ENCODE peak calls at places on chromosomes 4 and X, in six cellular contexts. F is psoas muscle, Y is GM12878, W is HCT116, G is Peyer's patch, I is left lung. X is an unnamed sample.
A peak's percentile ranks its signal among the peaks of the same experiment; 100 is the strongest.

GRCh38 chrX:137988470-137988869 is 422.5 kb downstream of the ZIC3 start:
- DNase-seq in F (no peak), Y (no peak), W (no peak), G (no peak), I (no peak), X (no peak)

GRCh38 chrX:48831909-48832291 is 3.5 kb downstream of the PCSK1N start:
- DNase-seq in F (no peak), Y (no peak), W (no peak), G (no peak), I (no peak), X (no peak)

GRCh38 chrX:1491851-1492349 is 39.2 kb upstream of the ASMTL start:
- DNase-seq in F (no peak), Y (peak; percentile 87), W (peak; percentile 66), G (peak; percentile 22), I (no peak), X (no peak)

GRCh38 chrX:47420967-47421366 is 50.6 kb downstream of the ZNF157 start:
- DNase-seq in F (no peak), Y (no peak), W (no peak), G (no peak), I (no peak), X (no peak)

GRCh38 chr4:48336471-48336870 is 4.9 kb upstream of the SLAIN2 start:
- DNase-seq in F (no peak), Y (no peak), W (no peak), G (no peak), I (no peak), X (no peak)

GRCh38 chr4:1625600-1626138 is 58.4 kb downstream of the FAM53A start:
- DNase-seq in F (no peak), Y (no peak), W (no peak), G (no peak), I (peak; percentile 65), X (no peak)

GRCh38 chr4:159352609-159353008 is 249.7 kb downstream of the RAPGEF2 start:
- DNase-seq in F (no peak), Y (no peak), W (no peak), G (no peak), I (no peak), X (no peak)

GRCh38 chr4:103374773-103375172 is 176.6 kb upstream of the CENPE start:
- DNase-seq in F (no peak), Y (no peak), W (no peak), G (no peak), I (no peak), X (no peak)

GRCh38 chr4:147019061-147019460 is 73.4 kb upstream of the TTC29 start:
- DNase-seq in F (peak; percentile 47), Y (no peak), W (peak; percentile 36), G (peak; percentile 45), I (no peak), X (no peak)

GRCh38 chrX:48751343-48751742 is 10.2 kb upstream of the GLOD5 start:
- DNase-seq in F (no peak), Y (no peak), W (no peak), G (no peak), I (no peak), X (no peak)

GRCh38 chrX:87583679-87584078 is 66.1 kb downstream of the KLHL4 start:
- DNase-seq in F (no peak), Y (no peak), W (no peak), G (no peak), I (no peak), X (no peak)

GRCh38 chrX:44343412-44343942 is at the start of gene EFHC2:
- DNase-seq in F (peak; percentile 31), Y (no peak), W (no peak), G (peak; percentile 34), I (peak; percentile 81), X (peak; percentile 61)

GRCh38 chrX:17161991-17162390 is 213.0 kb upstream of the NHS start:
- DNase-seq in F (no peak), Y (no peak), W (no peak), G (no peak), I (no peak), X (no peak)

GRCh38 chrX:40130207-40130606 is 32.4 kb upstream of the BCOR start:
- DNase-seq in F (no peak), Y (no peak), W (peak; percentile 37), G (no peak), I (no peak), X (no peak)

GRCh38 chr4:186137193-186137792 is 32.8 kb downstream of the FAM149A start:
- DNase-seq in F (no peak), Y (no peak), W (peak; percentile 12), G (no peak), I (no peak), X (no peak)

GRCh38 chrX:38275615-38276014 is 51.7 kb downstream of the RPGR start:
- DNase-seq in F (no peak), Y (peak; percentile 13), W (peak; percentile 27), G (no peak), I (no peak), X (no peak)

GRCh38 chr4:71383984-71384383 is 45.2 kb downstream of the SLC4A4 start:
- DNase-seq in F (no peak), Y (no peak), W (no peak), G (no peak), I (no peak), X (no peak)

GRCh38 chr4:6471303-6472007 is 959 bp downstream of the PPP2R2C start:
- DNase-seq in F (no peak), Y (no peak), W (no peak), G (no peak), I (no peak), X (no peak)

GRCh38 chr4:115213705-115214104 is 100.3 kb upstream of the NDST4 start:
- DNase-seq in F (no peak), Y (no peak), W (no peak), G (no peak), I (no peak), X (no peak)

GRCh38 chr4:115219315-115219840 is 106.0 kb upstream of the NDST4 start:
- DNase-seq in F (no peak), Y (no peak), W (no peak), G (no peak), I (no peak), X (no peak)

GRCh38 chr4:115219862-115220261 is 106.4 kb upstream of the NDST4 start:
- DNase-seq in F (no peak), Y (no peak), W (no peak), G (no peak), I (no peak), X (no peak)

GRCh38 chr4:115215935-115216334 is 102.5 kb upstream of the NDST4 start:
- DNase-seq in F (no peak), Y (no peak), W (no peak), G (no peak), I (no peak), X (no peak)
- TF ChIP-seq CTCF in F (no peak), Y (no peak), W (no peak), G (no peak), I (no peak), X (no peak)

DNA sequence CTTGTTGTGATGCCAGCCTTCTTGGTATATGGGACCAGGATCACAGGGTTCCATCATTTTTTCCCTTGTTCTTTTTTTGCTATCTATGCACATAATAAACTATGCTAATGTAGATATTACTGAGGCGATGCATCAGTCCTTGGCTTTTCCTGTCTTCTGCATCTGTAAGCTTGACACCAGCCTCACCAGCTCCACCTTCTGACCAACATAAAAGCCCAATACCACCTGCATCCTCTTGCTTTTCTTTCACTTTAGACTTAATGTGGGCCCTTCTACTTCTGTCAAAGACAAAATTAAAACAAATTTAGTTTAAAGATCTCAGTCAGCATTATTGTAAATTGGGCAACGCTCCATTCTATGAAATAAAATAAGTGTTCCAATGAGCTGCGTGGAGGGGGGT is 1718.8 kb upstream of the PCDH10 start:
- DNase-seq in F (no peak), Y (no peak), W (no peak), G (no peak), I (no peak), X (no peak)
- TF ChIP-seq CTCF in F (no peak), Y (peak; percentile 37), W (no peak), G (no peak), I (no peak), X (no peak)

DNA sequence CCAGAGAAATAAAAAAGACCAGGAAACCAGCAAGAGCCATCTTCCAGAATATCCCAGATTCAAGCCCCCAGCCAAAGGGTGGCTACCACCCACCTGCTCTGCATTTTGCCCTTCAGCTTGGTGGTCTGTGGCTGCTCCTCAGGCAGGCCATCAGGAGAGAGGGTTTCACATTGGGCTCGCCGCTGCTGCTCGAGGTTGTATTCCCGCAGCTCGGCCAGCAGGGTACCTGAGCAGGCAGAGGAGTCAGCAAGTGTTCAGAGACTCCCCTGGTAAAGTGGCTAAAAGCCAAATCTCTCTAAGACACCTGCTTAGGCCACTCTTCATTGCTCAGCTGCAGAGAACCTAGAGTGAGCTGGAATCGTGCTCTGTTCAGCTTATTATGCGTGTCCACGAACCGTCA is 110.8 kb upstream of the HSD17B10 start:
- DNase-seq in F (no peak), Y (no peak), W (no peak), G (no peak), I (no peak), X (no peak)
- TF ChIP-seq CTCF in F (no peak), Y (no peak), W (no peak), G (no peak), I (no peak), X (no peak)

DNA sequence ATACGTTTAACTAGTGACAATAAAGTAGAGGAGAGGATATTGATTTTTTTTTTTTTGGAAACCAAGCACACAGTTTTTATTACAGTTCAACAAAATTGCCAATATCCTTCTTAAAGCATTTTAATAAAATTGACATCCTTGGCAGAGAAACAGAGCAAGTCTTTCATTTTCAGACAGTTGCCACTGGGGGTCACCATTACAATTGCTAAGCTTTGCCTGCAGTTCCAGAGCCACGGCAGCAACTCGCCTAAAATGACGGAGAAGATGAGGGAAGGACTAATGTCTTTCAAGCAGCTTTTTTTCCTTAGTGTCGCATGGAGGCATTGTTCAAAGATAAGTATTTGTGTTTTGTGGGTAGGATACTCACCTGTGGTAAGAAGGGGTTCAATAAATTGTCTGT is 507.8 kb upstream of the ARX start:
- DNase-seq in F (no peak), Y (no peak), W (peak; percentile 6), G (no peak), I (no peak), X (no peak)
- TF ChIP-seq CTCF in F (peak; percentile 19), Y (peak; percentile 18), W (peak; percentile 42), G (no peak), I (no peak), X (no peak)

DNA sequence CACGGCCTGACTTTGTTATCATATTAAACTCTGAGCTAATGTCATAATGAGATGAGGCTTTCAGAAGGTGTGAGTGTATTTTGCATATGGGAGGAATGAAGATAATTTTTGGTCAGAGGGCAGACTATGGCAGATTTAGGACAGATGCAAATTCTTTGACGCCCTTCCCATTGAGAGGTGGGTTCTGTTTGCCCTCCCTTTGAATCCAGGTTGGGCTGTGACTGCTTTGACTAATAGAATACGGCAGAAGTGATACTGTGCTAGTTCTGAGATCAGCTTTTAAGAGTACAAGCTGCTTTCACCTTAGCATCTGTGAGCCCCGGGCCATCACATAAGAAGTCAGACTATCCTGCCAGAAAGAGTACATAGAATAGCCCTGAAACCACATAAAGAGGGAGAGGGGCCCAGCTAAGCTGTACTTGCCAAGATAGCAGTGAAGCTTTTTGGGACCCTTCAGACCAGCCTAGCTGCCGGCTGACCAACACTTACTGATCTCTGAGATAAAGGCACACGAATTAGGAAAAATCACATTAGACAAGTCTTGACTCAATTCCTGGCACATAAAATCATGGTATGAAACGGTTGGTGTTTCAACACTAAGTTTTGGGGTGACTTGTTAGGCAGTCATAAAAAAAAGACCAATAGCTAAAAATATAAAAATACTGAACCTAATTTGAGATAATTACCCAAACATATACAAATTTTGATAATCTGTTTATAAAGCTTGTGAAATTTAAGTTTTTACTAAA is 166.7 kb upstream of the SH3RF1 start:
- DNase-seq in F (no peak), Y (peak; percentile 89), W (no peak), G (no peak), I (no peak), X (no peak)
- TF ChIP-seq CTCF in F (no peak), Y (no peak), W (no peak), G (no peak), I (no peak), X (no peak)

X was measured in natural killer cell.